ENCODE peak calls at places on chromosomes 2 and 18, in six cellular contexts. One of them, this sample, is unnamed.

GRCh38 chr2:121150126-121150525 is 134.9 kb downstream of the TFCP2L1 start:
- DNase-seq in endodermal cell: no peak
- DNase-seq in ELR: no peak
- DNase-seq in Calu3: no peak
- DNase-seq in right cardiac atrium: no peak
- DNase-seq in lower lobe of right lung: no peak
- DNase-seq in this sample: no peak

GRCh38 chr2:33442528-33443069 is 33.9 kb upstream of the RASGRP3 start:
- DNase-seq in endodermal cell: no peak
- DNase-seq in ELR: no peak
- DNase-seq in Calu3: no peak
- DNase-seq in right cardiac atrium: no peak
- DNase-seq in lower lobe of right lung: no peak
- DNase-seq in this sample: no peak

GRCh38 chr18:513826-514530 is 13.5 kb upstream of the COLEC12 start:
- DNase-seq in endodermal cell: peak; percentile 20
- DNase-seq in ELR: no peak
- DNase-seq in Calu3: no peak
- DNase-seq in right cardiac atrium: peak; percentile 64
- DNase-seq in lower lobe of right lung: no peak
- DNase-seq in this sample: no peak

GRCh38 chr2:28681216-28681981 is 70.2 kb upstream of the PPP1CB start:
- DNase-seq in endodermal cell: no peak
- DNase-seq in ELR: peak; percentile 81
- DNase-seq in Calu3: peak; percentile 26
- DNase-seq in right cardiac atrium: peak; percentile 67
- DNase-seq in lower lobe of right lung: no peak
- DNase-seq in this sample: no peak

GRCh38 chr2:169828141-169828811 is 1.0 kb downstream of the UBR3 start:
- DNase-seq in endodermal cell: peak; percentile 66
- DNase-seq in ELR: peak; percentile 58
- DNase-seq in Calu3: peak; percentile 35
- DNase-seq in right cardiac atrium: peak; percentile 67
- DNase-seq in lower lobe of right lung: peak; percentile 56
- DNase-seq in this sample: no peak

GRCh38 chr2:112661656-112662305 is 16.0 kb downstream of the SLC20A1 start:
- DNase-seq in endodermal cell: no peak
- DNase-seq in ELR: no peak
- DNase-seq in Calu3: no peak
- DNase-seq in right cardiac atrium: no peak
- DNase-seq in lower lobe of right lung: no peak
- DNase-seq in this sample: peak; percentile 58

GRCh38 chr2:145992572-145992971 is 1472.7 kb upstream of the ZEB2 start:
- DNase-seq in endodermal cell: no peak
- DNase-seq in ELR: no peak
- DNase-seq in Calu3: no peak
- DNase-seq in right cardiac atrium: no peak
- DNase-seq in lower lobe of right lung: no peak
- DNase-seq in this sample: no peak

GRCh38 chr2:216792222-216793001 is 67.5 kb downstream of the TNP1 start:
- DNase-seq in endodermal cell: peak; percentile 70
- DNase-seq in ELR: no peak
- DNase-seq in Calu3: no peak
- DNase-seq in right cardiac atrium: peak; percentile 89
- DNase-seq in lower lobe of right lung: peak; percentile 58
- DNase-seq in this sample: no peak

GRCh38 chr2:173087214-173087581 is 11.6 kb downstream of the MAP3K20 start:
- DNase-seq in endodermal cell: no peak
- DNase-seq in ELR: peak; percentile 50
- DNase-seq in Calu3: no peak
- DNase-seq in right cardiac atrium: no peak
- DNase-seq in lower lobe of right lung: no peak
- DNase-seq in this sample: no peak

GRCh38 chr2:161436411-161436810 is 20.3 kb downstream of the TBR1 start:
- DNase-seq in endodermal cell: no peak
- DNase-seq in ELR: peak; percentile 91
- DNase-seq in Calu3: no peak
- DNase-seq in right cardiac atrium: no peak
- DNase-seq in lower lobe of right lung: no peak
- DNase-seq in this sample: no peak

GRCh38 chr2:3051266-3051665 is 326.4 kb downstream of the EIPR1 start:
- DNase-seq in endodermal cell: peak; percentile 34
- DNase-seq in ELR: no peak
- DNase-seq in Calu3: no peak
- DNase-seq in right cardiac atrium: no peak
- DNase-seq in lower lobe of right lung: no peak
- DNase-seq in this sample: no peak

GRCh38 chr18:8890957-8891464 is 185.7 kb downstream of the MTCL1 start:
- DNase-seq in endodermal cell: peak; percentile 80
- DNase-seq in ELR: peak; percentile 100
- DNase-seq in Calu3: peak; percentile 75
- DNase-seq in right cardiac atrium: no peak
- DNase-seq in lower lobe of right lung: no peak
- DNase-seq in this sample: peak; percentile 68

GRCh38 chr2:86649119-86649947 is 25.7 kb upstream of the RNF103 start:
- DNase-seq in endodermal cell: no peak
- DNase-seq in ELR: no peak
- DNase-seq in Calu3: peak; percentile 34
- DNase-seq in right cardiac atrium: no peak
- DNase-seq in lower lobe of right lung: no peak
- DNase-seq in this sample: no peak

GRCh38 chr2:101114815-101115214 is 36.4 kb downstream of the TBC1D8 start:
- DNase-seq in endodermal cell: no peak
- DNase-seq in ELR: no peak
- DNase-seq in Calu3: no peak
- DNase-seq in right cardiac atrium: peak; percentile 57
- DNase-seq in lower lobe of right lung: peak; percentile 65
- DNase-seq in this sample: no peak

GRCh38 chr18:59921384-59921891 is 21.6 kb downstream of the PMAIP1 start:
- DNase-seq in endodermal cell: no peak
- DNase-seq in ELR: no peak
- DNase-seq in Calu3: no peak
- DNase-seq in right cardiac atrium: no peak
- DNase-seq in lower lobe of right lung: no peak
- DNase-seq in this sample: no peak

GRCh38 chr2:179460530-179460929 is 195.9 kb upstream of the SESTD1 start:
- DNase-seq in endodermal cell: no peak
- DNase-seq in ELR: peak; percentile 94
- DNase-seq in Calu3: peak; percentile 75
- DNase-seq in right cardiac atrium: no peak
- DNase-seq in lower lobe of right lung: no peak
- DNase-seq in this sample: no peak

GRCh38 chr18:74288730-74289129 is 3.0 kb downstream of the CYB5A start:
- DNase-seq in endodermal cell: peak; percentile 57
- DNase-seq in ELR: no peak
- DNase-seq in Calu3: no peak
- DNase-seq in right cardiac atrium: peak; percentile 33
- DNase-seq in lower lobe of right lung: no peak
- DNase-seq in this sample: no peak

GRCh38 chr18:28511421-28511821 is 334.5 kb upstream of the CDH2 start:
- DNase-seq in endodermal cell: no peak
- DNase-seq in ELR: peak; percentile 48
- DNase-seq in Calu3: no peak
- DNase-seq in right cardiac atrium: no peak
- DNase-seq in lower lobe of right lung: no peak
- DNase-seq in this sample: no peak

GRCh38 chr18:31034541-31034940 is 8.0 kb downstream of the DSC3 start:
- DNase-seq in endodermal cell: no peak
- DNase-seq in ELR: no peak
- DNase-seq in Calu3: no peak
- DNase-seq in right cardiac atrium: no peak
- DNase-seq in lower lobe of right lung: no peak
- DNase-seq in this sample: no peak

GRCh38 chr2:209351636-209352035 is 72.2 kb upstream of the MAP2 start:
- DNase-seq in endodermal cell: no peak
- DNase-seq in ELR: peak; percentile 9
- DNase-seq in Calu3: no peak
- DNase-seq in right cardiac atrium: no peak
- DNase-seq in lower lobe of right lung: no peak
- DNase-seq in this sample: no peak

GRCh38 chr2:170235860-170236638 is 58.1 kb downstream of the MYO3B start:
- DNase-seq in endodermal cell: peak; percentile 75
- DNase-seq in ELR: peak; percentile 68
- DNase-seq in Calu3: peak; percentile 45
- DNase-seq in right cardiac atrium: no peak
- DNase-seq in lower lobe of right lung: no peak
- DNase-seq in this sample: peak; percentile 16

GRCh38 chr2:15664273-15665066 is 72.8 kb downstream of the DDX1 start:
- DNase-seq in endodermal cell: no peak
- DNase-seq in ELR: no peak
- DNase-seq in Calu3: no peak
- DNase-seq in right cardiac atrium: no peak
- DNase-seq in lower lobe of right lung: no peak
- DNase-seq in this sample: no peak

GRCh38 chr2:233360771-233361176 is 6.5 kb downstream of the DGKD start:
- DNase-seq in endodermal cell: no peak
- DNase-seq in ELR: no peak
- DNase-seq in Calu3: no peak
- DNase-seq in right cardiac atrium: peak; percentile 57
- DNase-seq in lower lobe of right lung: no peak
- DNase-seq in this sample: no peak

GRCh38 chr2:241048149-241048948 is 49.9 kb downstream of the SNED1 start:
- DNase-seq in endodermal cell: no peak
- DNase-seq in ELR: no peak
- DNase-seq in Calu3: no peak
- DNase-seq in right cardiac atrium: peak; percentile 28
- DNase-seq in lower lobe of right lung: no peak
- DNase-seq in this sample: no peak

GRCh38 chr18:57410749-57411148 is 24.4 kb upstream of the ONECUT2 start:
- DNase-seq in endodermal cell: no peak
- DNase-seq in ELR: no peak
- DNase-seq in Calu3: no peak
- DNase-seq in right cardiac atrium: no peak
- DNase-seq in lower lobe of right lung: no peak
- DNase-seq in this sample: no peak

GRCh38 chr18:49048361-49048760 is 97.6 kb upstream of the SMAD7 start:
- DNase-seq in endodermal cell: no peak
- DNase-seq in ELR: peak; percentile 79
- DNase-seq in Calu3: no peak
- DNase-seq in right cardiac atrium: no peak
- DNase-seq in lower lobe of right lung: no peak
- DNase-seq in this sample: no peak

GRCh38 chr2:36708119-36708741 is 11.7 kb downstream of the VIT start:
- DNase-seq in endodermal cell: no peak
- DNase-seq in ELR: peak; percentile 90
- DNase-seq in Calu3: no peak
- DNase-seq in right cardiac atrium: no peak
- DNase-seq in lower lobe of right lung: no peak
- DNase-seq in this sample: no peak

GRCh38 chr2:127283275-127283674 is 10.7 kb downstream of the ERCC3 start:
- DNase-seq in endodermal cell: no peak
- DNase-seq in ELR: no peak
- DNase-seq in Calu3: no peak
- DNase-seq in right cardiac atrium: no peak
- DNase-seq in lower lobe of right lung: no peak
- DNase-seq in this sample: no peak

GRCh38 chr2:164145093-164145987 is 409.5 kb upstream of the FIGN start:
- DNase-seq in endodermal cell: no peak
- DNase-seq in ELR: peak; percentile 82
- DNase-seq in Calu3: no peak
- DNase-seq in right cardiac atrium: no peak
- DNase-seq in lower lobe of right lung: no peak
- DNase-seq in this sample: no peak

GRCh38 chr2:26537826-26538475 is 60.0 kb upstream of the OTOF start:
- DNase-seq in endodermal cell: peak; percentile 35
- DNase-seq in ELR: no peak
- DNase-seq in Calu3: no peak
- DNase-seq in right cardiac atrium: no peak
- DNase-seq in lower lobe of right lung: no peak
- DNase-seq in this sample: no peak

GRCh38 chr18:51011709-51012108 is 18.3 kb upstream of the SMAD4 start:
- DNase-seq in endodermal cell: no peak
- DNase-seq in ELR: no peak
- DNase-seq in Calu3: no peak
- DNase-seq in right cardiac atrium: no peak
- DNase-seq in lower lobe of right lung: no peak
- DNase-seq in this sample: no peak

GRCh38 chr2:215851091-215851490 is 162.3 kb downstream of the MREG start:
- DNase-seq in endodermal cell: no peak
- DNase-seq in ELR: peak; percentile 64
- DNase-seq in Calu3: no peak
- DNase-seq in right cardiac atrium: no peak
- DNase-seq in lower lobe of right lung: no peak
- DNase-seq in this sample: no peak

GRCh38 chr2:75607988-75608683 is 38.4 kb upstream of the MRPL19 start:
- DNase-seq in endodermal cell: no peak
- DNase-seq in ELR: peak; percentile 44
- DNase-seq in Calu3: no peak
- DNase-seq in right cardiac atrium: no peak
- DNase-seq in lower lobe of right lung: no peak
- DNase-seq in this sample: no peak

GRCh38 chr2:39265315-39265714 is 21.5 kb upstream of the CDKL4 start:
- DNase-seq in endodermal cell: no peak
- DNase-seq in ELR: no peak
- DNase-seq in Calu3: no peak
- DNase-seq in right cardiac atrium: no peak
- DNase-seq in lower lobe of right lung: no peak
- DNase-seq in this sample: no peak

GRCh38 chr2:39127973-39128372 is 7.1 kb upstream of the SOS1 start:
- DNase-seq in endodermal cell: no peak
- DNase-seq in ELR: peak; percentile 8
- DNase-seq in Calu3: no peak
- DNase-seq in right cardiac atrium: no peak
- DNase-seq in lower lobe of right lung: no peak
- DNase-seq in this sample: no peak

GRCh38 chr18:57835904-57836303 is 32.8 kb upstream of the ATP8B1 start:
- DNase-seq in endodermal cell: no peak
- DNase-seq in ELR: no peak
- DNase-seq in Calu3: no peak
- DNase-seq in right cardiac atrium: no peak
- DNase-seq in lower lobe of right lung: no peak
- DNase-seq in this sample: no peak